ENCODE peak calls at places on chromosome 5, in ten cellular contexts. One of them, this sample, is unnamed.

GRCh38 chr5:36660397-36661049 is 54.1 kb downstream of the SLC1A3 start:
- DNase-seq in HCT116: no peak
- DNase-seq in sigmoid colon: no peak
- DNase-seq in stomach: no peak
- DNase-seq in prostate gland: no peak
- DNase-seq in IMR-90: no peak
- DNase-seq in adrenal gland: no peak
- DNase-seq in breast epithelium: peak
- DNase-seq in A549: no peak
- DNase-seq in K562: no peak
- DNase-seq in this sample: no peak

GRCh38 chr5:154042751-154043150 is 4.0 kb downstream of the MFAP3 start:
- DNase-seq in breast epithelium: no peak
- DNase-seq in K562: no peak
- DNase-seq in stomach: no peak
- DNase-seq in prostate gland: no peak
- DNase-seq in HCT116: no peak
- DNase-seq in adrenal gland: no peak
- DNase-seq in IMR-90: no peak
- DNase-seq in sigmoid colon: no peak
- DNase-seq in A549: no peak
- DNase-seq in this sample: no peak

GRCh38 chr5:89397096-89397495 is 514.1 kb upstream of the MEF2C start:
- DNase-seq in HCT116: no peak
- DNase-seq in breast epithelium: no peak
- DNase-seq in A549: no peak
- DNase-seq in adrenal gland: no peak
- DNase-seq in prostate gland: no peak
- DNase-seq in sigmoid colon: no peak
- DNase-seq in K562: no peak
- DNase-seq in stomach: no peak
- DNase-seq in IMR-90: no peak
- DNase-seq in this sample: no peak

GRCh38 chr5:119379929-119380328 is 24.1 kb downstream of the TNFAIP8 start:
- DNase-seq in adrenal gland: no peak
- DNase-seq in stomach: no peak
- DNase-seq in prostate gland: no peak
- DNase-seq in A549: no peak
- DNase-seq in IMR-90: no peak
- DNase-seq in breast epithelium: no peak
- DNase-seq in K562: peak
- DNase-seq in HCT116: no peak
- DNase-seq in sigmoid colon: no peak
- DNase-seq in this sample: no peak

GRCh38 chr5:84650448-84650847 is 265.8 kb upstream of the EDIL3 start:
- DNase-seq in HCT116: no peak
- DNase-seq in A549: no peak
- DNase-seq in prostate gland: no peak
- DNase-seq in K562: no peak
- DNase-seq in IMR-90: no peak
- DNase-seq in adrenal gland: no peak
- DNase-seq in sigmoid colon: no peak
- DNase-seq in breast epithelium: no peak
- DNase-seq in stomach: no peak
- DNase-seq in this sample: no peak

GRCh38 chr5:42595597-42595996 is 161.0 kb upstream of the CCDC152 start:
- DNase-seq in HCT116: no peak
- DNase-seq in prostate gland: no peak
- DNase-seq in sigmoid colon: no peak
- DNase-seq in adrenal gland: no peak
- DNase-seq in IMR-90: no peak
- DNase-seq in A549: no peak
- DNase-seq in K562: no peak
- DNase-seq in breast epithelium: no peak
- DNase-seq in stomach: no peak
- DNase-seq in this sample: no peak

GRCh38 chr5:157160001-157160400 is 6.1 kb downstream of the GARIN3 start:
- DNase-seq in HCT116: no peak
- DNase-seq in IMR-90: no peak
- DNase-seq in sigmoid colon: no peak
- DNase-seq in prostate gland: no peak
- DNase-seq in adrenal gland: no peak
- DNase-seq in breast epithelium: no peak
- DNase-seq in A549: no peak
- DNase-seq in stomach: no peak
- DNase-seq in K562: no peak
- DNase-seq in this sample: no peak

GRCh38 chr5:17365756-17366155 is 132.3 kb upstream of the TAF11L2 start:
- DNase-seq in sigmoid colon: no peak
- DNase-seq in prostate gland: no peak
- DNase-seq in K562: no peak
- DNase-seq in HCT116: no peak
- DNase-seq in adrenal gland: no peak
- DNase-seq in IMR-90: peak
- DNase-seq in stomach: no peak
- DNase-seq in A549: peak
- DNase-seq in breast epithelium: no peak
- DNase-seq in this sample: no peak

GRCh38 chr5:158286827-158287226 is 427.9 kb upstream of the CLINT1 start:
- DNase-seq in adrenal gland: no peak
- DNase-seq in HCT116: no peak
- DNase-seq in A549: peak
- DNase-seq in stomach: no peak
- DNase-seq in IMR-90: no peak
- DNase-seq in sigmoid colon: no peak
- DNase-seq in K562: no peak
- DNase-seq in prostate gland: no peak
- DNase-seq in breast epithelium: no peak
- DNase-seq in this sample: no peak

GRCh38 chr5:158285771-158286170 is 426.8 kb upstream of the CLINT1 start:
- DNase-seq in breast epithelium: no peak
- DNase-seq in sigmoid colon: no peak
- DNase-seq in stomach: no peak
- DNase-seq in HCT116: no peak
- DNase-seq in K562: no peak
- DNase-seq in adrenal gland: no peak
- DNase-seq in prostate gland: no peak
- DNase-seq in IMR-90: no peak
- DNase-seq in A549: no peak
- DNase-seq in this sample: no peak

GRCh38 chr5:158287643-158288228 is 428.8 kb upstream of the CLINT1 start:
- DNase-seq in IMR-90: peak
- DNase-seq in sigmoid colon: peak
- DNase-seq in adrenal gland: no peak
- DNase-seq in stomach: no peak
- DNase-seq in breast epithelium: no peak
- DNase-seq in A549: peak
- DNase-seq in HCT116: no peak
- DNase-seq in K562: no peak
- DNase-seq in prostate gland: peak
- DNase-seq in this sample: no peak

GRCh38 chr5:158289967-158290366 is 431.0 kb upstream of the CLINT1 start:
- DNase-seq in adrenal gland: no peak
- DNase-seq in HCT116: no peak
- DNase-seq in stomach: no peak
- DNase-seq in K562: no peak
- DNase-seq in breast epithelium: no peak
- DNase-seq in IMR-90: no peak
- DNase-seq in A549: no peak
- DNase-seq in prostate gland: no peak
- DNase-seq in sigmoid colon: no peak
- DNase-seq in this sample: no peak

DNA sequence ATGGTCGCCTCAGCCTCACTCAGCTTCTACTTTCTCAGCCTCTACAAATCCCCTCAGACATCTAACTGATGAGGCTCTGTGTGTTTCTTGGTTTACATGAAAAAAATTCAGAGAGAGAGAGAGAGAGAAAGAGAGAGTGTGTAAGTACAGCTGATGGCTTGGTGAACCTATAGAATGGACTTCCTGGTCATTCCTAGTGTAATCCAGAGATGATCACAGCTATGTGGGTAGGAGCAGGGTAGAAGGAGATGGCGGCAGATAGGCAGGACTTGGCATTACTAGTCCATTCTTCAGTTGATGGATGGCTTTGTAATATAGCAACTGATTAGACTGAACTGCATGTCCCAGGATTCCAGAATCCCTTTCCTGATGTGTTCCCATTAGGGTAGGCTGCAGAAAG is 429.3 kb upstream of the CLINT1 start:
- DNase-seq in IMR-90: no peak
- DNase-seq in sigmoid colon: no peak
- DNase-seq in HCT116: no peak
- DNase-seq in stomach: no peak
- DNase-seq in prostate gland: no peak
- DNase-seq in A549: no peak
- DNase-seq in adrenal gland: no peak
- DNase-seq in breast epithelium: no peak
- DNase-seq in K562: no peak
- DNase-seq in this sample: no peak
- H3K27ac ChIP-seq in IMR-90: no peak
- H3K27ac ChIP-seq in sigmoid colon: no peak
- H3K27ac ChIP-seq in HCT116: no peak
- H3K27ac ChIP-seq in stomach: no peak
- H3K27ac ChIP-seq in prostate gland: no peak
- H3K27ac ChIP-seq in A549: no peak
- H3K27ac ChIP-seq in adrenal gland: no peak
- H3K27ac ChIP-seq in breast epithelium: no peak
- H3K27ac ChIP-seq in K562: no peak
- H3K27ac ChIP-seq in this sample: no peak

GRCh38 chr5:10760976-10761841 is at the start of gene DAP:
- DNase-seq in breast epithelium: peak
- DNase-seq in A549: peak
- DNase-seq in HCT116: peak
- DNase-seq in sigmoid colon: peak
- DNase-seq in K562: peak
- DNase-seq in prostate gland: peak
- DNase-seq in IMR-90: peak
- DNase-seq in stomach: peak
- DNase-seq in adrenal gland: peak
- DNase-seq in this sample: no peak

GRCh38 chr5:10759111-10759510 is 1.9 kb downstream of the DAP start:
- DNase-seq in adrenal gland: no peak
- DNase-seq in prostate gland: no peak
- DNase-seq in stomach: no peak
- DNase-seq in sigmoid colon: no peak
- DNase-seq in HCT116: no peak
- DNase-seq in IMR-90: no peak
- DNase-seq in breast epithelium: no peak
- DNase-seq in K562: no peak
- DNase-seq in A549: no peak
- DNase-seq in this sample: no peak

GRCh38 chr5:10762178-10762775 is 1.2 kb upstream of the DAP start:
- DNase-seq in stomach: peak
- DNase-seq in K562: peak
- DNase-seq in A549: no peak
- DNase-seq in sigmoid colon: peak
- DNase-seq in breast epithelium: no peak
- DNase-seq in HCT116: no peak
- DNase-seq in adrenal gland: peak
- DNase-seq in IMR-90: no peak
- DNase-seq in prostate gland: peak
- DNase-seq in this sample: no peak

GRCh38 chr5:10761842-10762165 is 770 bp upstream of the DAP start:
- DNase-seq in sigmoid colon: no peak
- DNase-seq in HCT116: no peak
- DNase-seq in breast epithelium: no peak
- DNase-seq in A549: no peak
- DNase-seq in adrenal gland: no peak
- DNase-seq in K562: peak
- DNase-seq in prostate gland: no peak
- DNase-seq in IMR-90: peak
- DNase-seq in stomach: no peak
- DNase-seq in this sample: no peak

GRCh38 chr5:10760033-10760975 is 730 bp downstream of the DAP start:
- DNase-seq in breast epithelium: peak
- DNase-seq in prostate gland: peak
- DNase-seq in K562: peak
- DNase-seq in HCT116: peak
- DNase-seq in stomach: peak
- DNase-seq in sigmoid colon: peak
- DNase-seq in A549: peak
- DNase-seq in IMR-90: peak
- DNase-seq in adrenal gland: peak
- DNase-seq in this sample: no peak
- TF ChIP-seq POLR2A in breast epithelium: no peak
- TF ChIP-seq POLR2A in prostate gland: peak
- TF ChIP-seq POLR2A in K562: peak
- TF ChIP-seq POLR2A in HCT116: no peak
- TF ChIP-seq POLR2A in stomach: no peak
- TF ChIP-seq POLR2A in sigmoid colon: no peak
- TF ChIP-seq POLR2A in A549: no peak
- TF ChIP-seq POLR2A in IMR-90: no peak
- TF ChIP-seq POLR2A in adrenal gland: no peak
- TF ChIP-seq POLR2A in this sample: no peak

GRCh38 chr5:85921590-85921989 is 696.2 kb upstream of the COX7C start:
- DNase-seq in prostate gland: no peak
- DNase-seq in IMR-90: no peak
- DNase-seq in sigmoid colon: no peak
- DNase-seq in HCT116: no peak
- DNase-seq in adrenal gland: no peak
- DNase-seq in K562: no peak
- DNase-seq in breast epithelium: no peak
- DNase-seq in A549: peak
- DNase-seq in stomach: no peak
- DNase-seq in this sample: no peak
- TF ChIP-seq CTCF in prostate gland: no peak
- TF ChIP-seq CTCF in IMR-90: no peak
- TF ChIP-seq CTCF in sigmoid colon: no peak
- TF ChIP-seq CTCF in HCT116: no peak
- TF ChIP-seq CTCF in adrenal gland: no peak
- TF ChIP-seq CTCF in K562: no peak
- TF ChIP-seq CTCF in breast epithelium: no peak
- TF ChIP-seq CTCF in A549: no peak
- TF ChIP-seq CTCF in stomach: no peak
- TF ChIP-seq CTCF in this sample: no peak

DNA sequence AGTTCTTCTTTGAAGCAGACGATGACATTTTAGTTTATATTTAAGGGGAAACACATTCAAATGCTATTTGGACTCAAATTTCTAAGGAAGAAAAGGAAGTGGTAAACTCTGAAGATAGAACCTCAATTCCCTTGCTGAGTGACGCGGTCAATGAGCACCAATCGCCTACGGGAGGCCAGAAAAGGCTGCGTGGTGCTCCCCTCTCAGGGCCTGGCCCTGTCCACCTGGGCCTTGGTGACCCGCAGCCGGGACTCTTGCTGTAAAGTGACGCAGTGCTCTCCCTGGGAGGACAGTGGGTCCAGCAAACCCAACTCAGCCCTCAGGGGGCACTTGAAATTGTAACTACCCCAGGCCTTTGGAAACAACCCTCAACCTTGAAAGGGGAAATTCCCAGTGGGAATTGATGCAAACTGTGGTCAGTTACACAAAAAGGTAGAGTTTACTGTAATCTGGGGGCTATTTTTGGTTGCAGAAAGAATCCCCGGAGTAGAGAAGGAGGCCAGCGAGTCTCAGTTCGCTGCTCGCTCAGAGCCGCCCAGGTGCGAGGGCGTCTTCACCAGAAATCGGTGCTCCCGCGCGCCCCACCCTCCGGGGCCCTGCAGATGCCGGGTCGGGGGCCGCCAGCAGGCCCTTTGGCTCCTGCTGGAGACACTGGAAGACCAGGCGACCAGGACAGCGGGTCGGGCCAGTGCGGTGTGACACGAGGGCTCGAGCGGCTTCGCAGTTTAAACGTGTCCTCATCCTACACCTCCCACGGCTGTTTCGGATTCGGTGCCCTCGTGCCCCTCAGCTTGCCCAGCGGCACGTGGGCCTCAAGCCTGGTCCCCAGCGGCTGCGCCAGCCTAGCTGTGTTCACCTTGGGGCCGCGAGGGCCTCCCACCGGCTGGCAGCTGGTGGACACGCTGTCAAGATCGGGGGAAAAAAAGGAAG is 1.4 kb upstream of the ANKRD33B start:
- DNase-seq in sigmoid colon: peak
- DNase-seq in stomach: no peak
- DNase-seq in prostate gland: no peak
- DNase-seq in IMR-90: peak
- DNase-seq in adrenal gland: no peak
- DNase-seq in breast epithelium: no peak
- DNase-seq in A549: no peak
- DNase-seq in HCT116: no peak
- DNase-seq in K562: no peak
- DNase-seq in this sample: no peak
- H3K27ac ChIP-seq in sigmoid colon: peak
- H3K27ac ChIP-seq in stomach: peak
- H3K27ac ChIP-seq in prostate gland: no peak
- H3K27ac ChIP-seq in IMR-90: no peak
- H3K27ac ChIP-seq in adrenal gland: no peak
- H3K27ac ChIP-seq in breast epithelium: no peak
- H3K27ac ChIP-seq in A549: peak
- H3K27ac ChIP-seq in HCT116: no peak
- H3K27ac ChIP-seq in K562: no peak
- H3K27ac ChIP-seq in this sample: peak